ENCODE peak calls at places on chromosomes 2 and 18, in seven cellular contexts. One of them, this sample, is unnamed. For H3K36me3, the result is how much of the 10 kb centered on the place peaks cover.

GRCh38 chr2:108538000-108538625 is 3.8 kb downstream of the LIMS1 start:
- DNase-seq in sigmoid colon: no peak
- DNase-seq in ovary: no peak
- DNase-seq in esophagus squamous epithelium: no peak
- DNase-seq in HepG2: no peak
- DNase-seq in testis: no peak
- DNase-seq in body of pancreas: no peak
- DNase-seq in this sample: no peak

GRCh38 chr2:140804682-140805235 is 1326.1 kb downstream of the LRP1B start:
- DNase-seq in sigmoid colon: no peak
- DNase-seq in HepG2: no peak
- DNase-seq in testis: no peak
- DNase-seq in esophagus squamous epithelium: no peak
- DNase-seq in body of pancreas: no peak
- DNase-seq in ovary: no peak
- DNase-seq in this sample: no peak

GRCh38 chr18:1505856-1506255 is 601.2 kb downstream of the ADCYAP1 start:
- DNase-seq in testis: no peak
- DNase-seq in body of pancreas: no peak
- DNase-seq in esophagus squamous epithelium: no peak
- DNase-seq in HepG2: no peak
- DNase-seq in sigmoid colon: no peak
- DNase-seq in ovary: no peak
- DNase-seq in this sample: no peak

GRCh38 chr2:38856165-38856564 is 19.6 kb downstream of the DHX57 start:
- DNase-seq in ovary: no peak
- DNase-seq in sigmoid colon: no peak
- DNase-seq in body of pancreas: no peak
- DNase-seq in esophagus squamous epithelium: no peak
- DNase-seq in testis: no peak
- DNase-seq in HepG2: no peak
- DNase-seq in this sample: no peak

GRCh38 chr2:205696541-205697441 is 14.5 kb downstream of the NRP2 start:
- DNase-seq in body of pancreas: no peak
- DNase-seq in testis: no peak
- DNase-seq in HepG2: peak
- DNase-seq in ovary: no peak
- DNase-seq in sigmoid colon: peak
- DNase-seq in esophagus squamous epithelium: no peak
- DNase-seq in this sample: no peak

GRCh38 chr2:160417745-160418397 is 75.7 kb downstream of the RBMS1 start:
- DNase-seq in sigmoid colon: no peak
- DNase-seq in body of pancreas: no peak
- DNase-seq in ovary: no peak
- DNase-seq in HepG2: no peak
- DNase-seq in esophagus squamous epithelium: no peak
- DNase-seq in testis: no peak
- DNase-seq in this sample: no peak

GRCh38 chr2:165815742-165816141 is 21.7 kb upstream of the GALNT3 start:
- DNase-seq in sigmoid colon: no peak
- DNase-seq in esophagus squamous epithelium: no peak
- DNase-seq in body of pancreas: no peak
- DNase-seq in HepG2: no peak
- DNase-seq in testis: no peak
- DNase-seq in ovary: no peak
- DNase-seq in this sample: no peak

GRCh38 chr2:857081-857480 is 93.6 kb upstream of the SNTG2 start:
- DNase-seq in ovary: no peak
- DNase-seq in esophagus squamous epithelium: no peak
- DNase-seq in body of pancreas: no peak
- DNase-seq in HepG2: no peak
- DNase-seq in testis: no peak
- DNase-seq in sigmoid colon: no peak
- DNase-seq in this sample: no peak

GRCh38 chr2:173145454-173145853 is 69.8 kb downstream of the MAP3K20 start:
- DNase-seq in HepG2: no peak
- DNase-seq in sigmoid colon: no peak
- DNase-seq in esophagus squamous epithelium: no peak
- DNase-seq in ovary: no peak
- DNase-seq in testis: no peak
- DNase-seq in body of pancreas: no peak
- DNase-seq in this sample: no peak

GRCh38 chr2:121071058-121071504 is 213.9 kb downstream of the TFCP2L1 start:
- DNase-seq in body of pancreas: peak
- DNase-seq in ovary: peak
- DNase-seq in testis: peak
- DNase-seq in sigmoid colon: peak
- DNase-seq in esophagus squamous epithelium: no peak
- DNase-seq in HepG2: peak
- DNase-seq in this sample: peak

GRCh38 chr2:118686364-118686763 is 161.1 kb downstream of the EN1 start:
- DNase-seq in ovary: no peak
- DNase-seq in sigmoid colon: no peak
- DNase-seq in esophagus squamous epithelium: no peak
- DNase-seq in body of pancreas: no peak
- DNase-seq in HepG2: no peak
- DNase-seq in testis: no peak
- DNase-seq in this sample: no peak

GRCh38 chr2:218015831-218016521 is 13.2 kb upstream of the TNS1 start:
- DNase-seq in sigmoid colon: no peak
- DNase-seq in HepG2: no peak
- DNase-seq in esophagus squamous epithelium: no peak
- DNase-seq in body of pancreas: no peak
- DNase-seq in testis: no peak
- DNase-seq in ovary: no peak
- DNase-seq in this sample: no peak

GRCh38 chr18:78169487-78169886 is 810.1 kb upstream of the SALL3 start:
- DNase-seq in body of pancreas: no peak
- DNase-seq in esophagus squamous epithelium: no peak
- DNase-seq in HepG2: no peak
- DNase-seq in testis: no peak
- DNase-seq in ovary: no peak
- DNase-seq in sigmoid colon: no peak
- DNase-seq in this sample: no peak

GRCh38 chr2:29253026-29253425 is 137.8 kb downstream of the CLIP4 start:
- DNase-seq in esophagus squamous epithelium: no peak
- DNase-seq in HepG2: no peak
- DNase-seq in body of pancreas: peak
- DNase-seq in ovary: no peak
- DNase-seq in testis: no peak
- DNase-seq in sigmoid colon: peak
- DNase-seq in this sample: no peak

GRCh38 chr2:45678791-45679348 is 27.4 kb downstream of the PRKCE start:
- DNase-seq in body of pancreas: no peak
- DNase-seq in testis: no peak
- DNase-seq in esophagus squamous epithelium: no peak
- DNase-seq in sigmoid colon: no peak
- DNase-seq in ovary: no peak
- DNase-seq in HepG2: no peak
- DNase-seq in this sample: no peak

GRCh38 chr2:3628800-3629199 is 29.2 kb upstream of the ALLC start:
- DNase-seq in testis: peak
- DNase-seq in esophagus squamous epithelium: no peak
- DNase-seq in ovary: no peak
- DNase-seq in body of pancreas: no peak
- DNase-seq in sigmoid colon: peak
- DNase-seq in HepG2: peak
- DNase-seq in this sample: no peak

GRCh38 chr2:126029316-126029715 is 626.6 kb upstream of the GYPC start:
- DNase-seq in body of pancreas: no peak
- DNase-seq in HepG2: no peak
- DNase-seq in sigmoid colon: no peak
- DNase-seq in testis: no peak
- DNase-seq in esophagus squamous epithelium: no peak
- DNase-seq in ovary: no peak
- DNase-seq in this sample: no peak

GRCh38 chr18:2907459-2908145 is 60.8 kb downstream of the EMILIN2 start:
- DNase-seq in esophagus squamous epithelium: no peak
- DNase-seq in sigmoid colon: no peak
- DNase-seq in testis: peak
- DNase-seq in ovary: no peak
- DNase-seq in body of pancreas: no peak
- DNase-seq in HepG2: no peak
- DNase-seq in this sample: no peak

DNA sequence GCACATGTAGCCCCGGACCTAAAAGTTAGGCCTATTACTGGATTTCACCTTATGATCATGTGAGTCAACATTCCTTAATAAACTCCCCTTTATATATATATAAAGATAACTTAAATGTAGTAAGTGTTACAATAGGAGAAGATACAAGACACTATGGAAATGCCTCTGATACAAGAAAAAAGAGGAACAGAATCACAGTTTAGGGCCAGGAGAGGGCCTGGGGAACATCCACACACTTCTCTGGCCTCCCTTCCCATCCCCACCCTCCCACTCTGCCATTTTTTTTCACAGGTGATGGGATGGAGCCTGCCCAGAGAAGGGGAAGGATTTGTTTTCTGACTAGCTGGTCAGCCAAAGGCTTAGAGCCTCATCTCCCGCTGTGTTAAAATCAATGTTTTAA is 6.4 kb downstream of the CDC42EP3 start:
- DNase-seq in ovary: no peak
- DNase-seq in testis: no peak
- DNase-seq in esophagus squamous epithelium: no peak
- DNase-seq in HepG2: no peak
- DNase-seq in body of pancreas: no peak
- DNase-seq in sigmoid colon: no peak
- DNase-seq in this sample: no peak
- H3K36me3 ChIP-seq in ovary: under half
- H3K36me3 ChIP-seq in testis: under half
- H3K36me3 ChIP-seq in esophagus squamous epithelium: under half
- H3K36me3 ChIP-seq in HepG2: under half
- H3K36me3 ChIP-seq in body of pancreas: under half
- H3K36me3 ChIP-seq in sigmoid colon: under half
- H3K36me3 ChIP-seq in this sample: under half

DNA sequence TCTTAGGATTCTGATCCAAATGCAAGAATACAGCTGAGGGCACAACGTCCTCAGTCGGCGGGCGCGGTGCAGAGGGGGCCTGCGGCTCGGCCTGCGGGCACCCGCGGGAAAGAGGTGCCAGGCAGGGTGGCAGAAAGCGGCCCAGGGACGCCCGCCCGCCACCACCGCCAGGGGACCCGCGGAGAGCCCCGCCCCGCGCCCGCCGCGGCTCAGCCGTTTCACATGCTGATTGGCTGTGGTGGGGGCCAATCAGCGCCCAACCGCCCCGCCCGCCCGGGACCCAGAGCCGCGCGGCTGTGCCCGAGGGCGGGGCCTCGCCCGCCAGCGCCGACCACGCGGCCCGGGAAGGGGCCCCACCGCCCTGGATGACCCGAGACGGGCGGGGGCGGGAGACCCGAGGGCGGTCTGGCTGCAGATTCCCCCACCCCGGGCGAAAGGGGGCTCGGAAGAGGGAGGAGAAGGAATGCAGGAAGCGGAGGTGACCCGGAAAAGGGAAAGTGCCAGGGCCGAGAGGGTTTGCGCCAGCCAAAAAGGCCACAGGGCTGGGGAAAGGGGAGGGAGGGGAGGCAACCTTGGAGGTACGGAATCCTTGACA is 8.0 kb downstream of the IRS1 start:
- DNase-seq in testis: peak
- DNase-seq in esophagus squamous epithelium: peak
- DNase-seq in ovary: peak
- DNase-seq in sigmoid colon: peak
- DNase-seq in HepG2: no peak
- DNase-seq in body of pancreas: peak
- DNase-seq in this sample: peak
- TF ChIP-seq POLR2A in testis: no peak
- TF ChIP-seq POLR2A in esophagus squamous epithelium: no peak
- TF ChIP-seq POLR2A in ovary: peak
- TF ChIP-seq POLR2A in sigmoid colon: no peak
- TF ChIP-seq POLR2A in HepG2: no peak
- TF ChIP-seq POLR2A in body of pancreas: peak
- TF ChIP-seq POLR2A in this sample: peak

GRCh38 chr2:96625571-96626552 is 12.2 kb downstream of the KANSL3 start:
- DNase-seq in testis: no peak
- DNase-seq in body of pancreas: no peak
- DNase-seq in esophagus squamous epithelium: no peak
- DNase-seq in sigmoid colon: no peak
- DNase-seq in HepG2: no peak
- DNase-seq in ovary: no peak
- DNase-seq in this sample: no peak

GRCh38 chr2:96622544-96622943 is 15.6 kb downstream of the KANSL3 start:
- DNase-seq in ovary: no peak
- DNase-seq in esophagus squamous epithelium: no peak
- DNase-seq in sigmoid colon: no peak
- DNase-seq in testis: no peak
- DNase-seq in body of pancreas: no peak
- DNase-seq in HepG2: no peak
- DNase-seq in this sample: no peak

GRCh38 chr2:96631804-96632435 is 6.2 kb downstream of the KANSL3 start:
- DNase-seq in sigmoid colon: no peak
- DNase-seq in ovary: no peak
- DNase-seq in testis: no peak
- DNase-seq in body of pancreas: no peak
- DNase-seq in esophagus squamous epithelium: no peak
- DNase-seq in HepG2: peak
- DNase-seq in this sample: no peak

GRCh38 chr2:96623116-96623515 is 15.0 kb downstream of the KANSL3 start:
- DNase-seq in testis: no peak
- DNase-seq in HepG2: no peak
- DNase-seq in sigmoid colon: no peak
- DNase-seq in body of pancreas: no peak
- DNase-seq in esophagus squamous epithelium: no peak
- DNase-seq in ovary: no peak
- DNase-seq in this sample: no peak

GRCh38 chr2:96626553-96626942 is 11.6 kb downstream of the KANSL3 start:
- DNase-seq in body of pancreas: no peak
- DNase-seq in HepG2: no peak
- DNase-seq in ovary: no peak
- DNase-seq in sigmoid colon: no peak
- DNase-seq in testis: no peak
- DNase-seq in esophagus squamous epithelium: no peak
- DNase-seq in this sample: no peak
- H3K36me3 ChIP-seq in body of pancreas: under half
- H3K36me3 ChIP-seq in HepG2: under half
- H3K36me3 ChIP-seq in ovary: under half
- H3K36me3 ChIP-seq in sigmoid colon: under half
- H3K36me3 ChIP-seq in testis: under half
- H3K36me3 ChIP-seq in esophagus squamous epithelium: under half
- H3K36me3 ChIP-seq in this sample: under half

DNA sequence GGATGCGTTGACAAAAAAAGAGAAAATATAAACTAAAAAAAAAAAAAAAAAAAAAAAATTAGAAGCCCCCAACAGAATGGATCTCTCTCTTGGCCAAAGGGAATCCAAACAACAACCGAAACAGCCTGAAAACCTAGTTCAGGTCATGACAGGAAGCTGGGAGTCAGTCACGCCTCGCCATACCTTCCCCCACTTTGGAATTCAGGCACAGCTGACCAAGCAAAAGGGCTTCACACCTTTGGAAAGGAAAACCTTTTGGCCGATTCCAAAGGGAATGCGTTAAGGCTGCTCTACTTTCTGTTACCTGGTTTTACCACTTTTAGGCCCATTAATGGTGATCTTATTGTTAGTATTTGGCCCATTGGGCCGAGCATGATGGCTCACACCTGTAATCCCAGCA is 17.9 kb upstream of the RMC1 start:
- DNase-seq in sigmoid colon: no peak
- DNase-seq in ovary: no peak
- DNase-seq in body of pancreas: no peak
- DNase-seq in testis: no peak
- DNase-seq in HepG2: no peak
- DNase-seq in esophagus squamous epithelium: no peak
- DNase-seq in this sample: no peak
- TF ChIP-seq POLR2A in sigmoid colon: no peak
- TF ChIP-seq POLR2A in ovary: no peak
- TF ChIP-seq POLR2A in body of pancreas: no peak
- TF ChIP-seq POLR2A in testis: no peak
- TF ChIP-seq POLR2A in HepG2: no peak
- TF ChIP-seq POLR2A in esophagus squamous epithelium: no peak
- TF ChIP-seq POLR2A in this sample: no peak